ENCODE peak calls at places on chromosomes 6 and 20, in six cellular contexts. U is upper lobe of right lung, Y is astrocyte of the cerebellum, W is psoas muscle, A is left ventricle myocardium inferior, J is hepatocyte. K is an unnamed sample.

GRCh38 chr6:38775870-38776269 is 60.8 kb downstream of the DNAH8 start:
- DNase-seq in Y (no peak), U (no peak), A (no peak), J (no peak), W (no peak), K (no peak)

GRCh38 chr20:37670426-37670825 is 23.4 kb upstream of the CTNNBL1 start:
- DNase-seq in Y (no peak), U (no peak), J (no peak), A (no peak), W (peak; percentile 55), K (no peak)

GRCh38 chr20:36335187-36335870 is 29.2 kb downstream of the DLGAP4 start:
- DNase-seq in Y (no peak), A (no peak), W (no peak), J (no peak), U (no peak), K (no peak)

GRCh38 chr6:39017481-39017880 is 31.1 kb upstream of the GLP1R start:
- DNase-seq in Y (no peak), U (no peak), W (no peak), J (no peak), A (no peak), K (no peak)

GRCh38 chr20:37986873-37987601 is 46.2 kb downstream of the TTI1 start:
- DNase-seq in U (peak; percentile 84), J (peak; percentile 66), Y (no peak), W (peak; percentile 80), A (peak; percentile 81), K (peak; percentile 72)

GRCh38 chr6:146892613-146893401 is 294.0 kb downstream of the ADGB start:
- DNase-seq in A (no peak), J (no peak), U (no peak), Y (peak; percentile 85), W (no peak), K (no peak)

GRCh38 chr20:4161447-4162251 is 146.3 kb upstream of the RNF24 start:
- DNase-seq in U (peak; percentile 66), W (no peak), Y (no peak), J (no peak), A (no peak), K (no peak)

GRCh38 chr6:111784423-111784822 is 88.8 kb downstream of the FYN start:
- DNase-seq in W (no peak), A (no peak), Y (no peak), U (no peak), J (no peak), K (no peak)

GRCh38 chr6:33978593-33979150 is 167.2 kb downstream of the GRM4 start:
- DNase-seq in Y (no peak), U (no peak), W (no peak), A (no peak), J (no peak), K (no peak)

GRCh38 chr6:89984926-89985743 is 90.9 kb downstream of the GJA10 start:
- DNase-seq in W (peak; percentile 64), Y (peak; percentile 51), A (peak; percentile 89), U (peak; percentile 63), J (peak; percentile 28), K (peak; percentile 63)

GRCh38 chr6:158629376-158630221 is 14.9 kb downstream of the DYNLT1 start:
- DNase-seq in A (no peak), W (peak; percentile 39), J (no peak), Y (no peak), U (peak; percentile 63), K (peak; percentile 56)

GRCh38 chr20:47358672-47359532 is 2.4 kb upstream of the ZMYND8 start:
- DNase-seq in W (peak; percentile 63), Y (no peak), J (peak; percentile 92), A (peak; percentile 64), U (peak; percentile 82), K (peak; percentile 91)

GRCh38 chr6:121896363-121896762 is 460.9 kb downstream of the GJA1 start:
- DNase-seq in Y (no peak), A (no peak), J (no peak), U (no peak), W (no peak), K (no peak)

GRCh38 chr6:1039191-1039590 is 272.7 kb upstream of the FOXQ1 start:
- DNase-seq in Y (no peak), W (no peak), A (no peak), J (no peak), U (no peak), K (peak; percentile 42)

GRCh38 chr6:161613711-161614110 is 339.9 kb upstream of the AGPAT4 start:
- DNase-seq in A (no peak), W (no peak), Y (no peak), U (no peak), J (no peak), K (no peak)

GRCh38 chr6:31622678-31623077 is 2.2 kb downstream of the PRRC2A start:
- DNase-seq in U (peak; percentile 73), W (no peak), Y (no peak), J (no peak), A (no peak), K (no peak)

GRCh38 chr6:2738373-2738979 is 12.2 kb downstream of the MYLK4 start:
- DNase-seq in W (no peak), U (no peak), A (no peak), J (peak; percentile 66), Y (peak; percentile 34), K (no peak)

GRCh38 chr20:47708140-47708807 is 77.0 kb downstream of the SULF2 start:
- DNase-seq in Y (no peak), J (no peak), U (no peak), W (no peak), A (no peak), K (no peak)

GRCh38 chr6:39452306-39452705 is 129.8 kb upstream of the KCNK16 start:
- DNase-seq in A (no peak), U (no peak), W (no peak), Y (peak; percentile 37), J (no peak), K (no peak)

GRCh38 chr20:12989586-12989985 is 19.2 kb upstream of the SPTLC3 start:
- DNase-seq in Y (no peak), J (no peak), U (no peak), W (no peak), A (no peak), K (no peak)

GRCh38 chr20:19785173-19785799 is 27.2 kb downstream of the RIN2 start:
- DNase-seq in J (no peak), A (no peak), U (no peak), Y (no peak), W (no peak), K (no peak)

GRCh38 chr6:111470991-111471390 is 12.0 kb downstream of the REV3L start:
- DNase-seq in W (no peak), Y (no peak), U (no peak), A (no peak), J (no peak), K (no peak)

GRCh38 chr6:40966860-40967259 is 72.2 kb downstream of the UNC5CL start:
- DNase-seq in Y (no peak), W (no peak), U (no peak), A (no peak), J (no peak), K (no peak)

GRCh38 chr6:80388515-80388914 is 282.0 kb downstream of the BCKDHB start:
- DNase-seq in Y (no peak), A (no peak), U (no peak), W (no peak), J (no peak), K (no peak)

GRCh38 chr20:3071266-3071609 is 182 bp upstream of the OXT start:
- DNase-seq in Y (no peak), W (no peak), J (no peak), U (no peak), A (no peak), K (no peak)
- H3K4me3 ChIP-seq in Y (no peak overlapping the region), W (peak overlapping the region; percentile 62), J (no peak overlapping the region), U (peak overlapping the region; percentile 45), A (peak overlapping the region; percentile 72), K (peak overlapping the region; percentile 59)

GRCh38 chr6:37702314-37702713 is 4.6 kb upstream of the MDGA1 start:
- DNase-seq in Y (no peak), W (no peak), J (no peak), U (no peak), A (no peak), K (no peak)
- TF ChIP-seq CTCF in Y (no peak), W (no peak), J (no peak), U (no peak), A (no peak), K (no peak)

GRCh38 chr6:167703347-167703746 is 123.4 kb upstream of the AFDN start:
- DNase-seq in A (no peak), U (peak; percentile 37), W (no peak), J (no peak), Y (no peak), K (no peak)
- H3K4me3 ChIP-seq in A (no peak overlapping the region), U (no peak overlapping the region), W (no peak overlapping the region), J (no peak overlapping the region), Y (no peak overlapping the region), K (no peak overlapping the region)

GRCh38 chr20:32527447-32528055 is 57.6 kb downstream of the NOL4L start:
- DNase-seq in J (no peak), W (no peak), Y (no peak), A (no peak), U (no peak), K (no peak)
- TF ChIP-seq CTCF in J (no peak), W (no peak), Y (no peak), A (no peak), U (no peak), K (no peak)

DNA sequence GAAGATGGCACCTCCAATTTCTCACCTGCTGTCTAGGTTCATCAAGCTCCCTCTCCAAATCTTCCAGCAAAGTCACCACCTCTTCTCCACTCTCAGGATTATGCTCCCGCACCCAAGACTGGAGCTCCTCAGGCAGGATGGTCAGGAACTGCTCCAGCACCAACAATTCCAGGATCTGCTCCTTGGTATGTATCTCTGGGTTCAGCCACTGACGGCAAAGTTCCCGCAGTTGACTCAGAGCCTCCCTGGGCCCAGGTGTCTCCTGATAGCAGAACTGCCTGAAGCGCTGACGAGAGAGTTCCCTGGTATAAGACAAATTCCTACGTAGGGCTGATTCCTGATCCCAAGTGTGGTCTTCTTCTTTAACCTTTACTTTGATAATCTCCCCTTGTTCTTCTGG is 60.6 kb downstream of the GPX5 start:
- DNase-seq in Y (no peak), U (no peak), A (no peak), J (peak; percentile 60), W (no peak), K (no peak)
- H3K4me3 ChIP-seq in Y (peak overlapping the region; percentile 63), U (peak overlapping the region; percentile 57), A (peak overlapping the region; percentile 74), J (peak overlapping the region; percentile 66), W (no peak overlapping the region), K (peak overlapping the region; percentile 57)

DNA sequence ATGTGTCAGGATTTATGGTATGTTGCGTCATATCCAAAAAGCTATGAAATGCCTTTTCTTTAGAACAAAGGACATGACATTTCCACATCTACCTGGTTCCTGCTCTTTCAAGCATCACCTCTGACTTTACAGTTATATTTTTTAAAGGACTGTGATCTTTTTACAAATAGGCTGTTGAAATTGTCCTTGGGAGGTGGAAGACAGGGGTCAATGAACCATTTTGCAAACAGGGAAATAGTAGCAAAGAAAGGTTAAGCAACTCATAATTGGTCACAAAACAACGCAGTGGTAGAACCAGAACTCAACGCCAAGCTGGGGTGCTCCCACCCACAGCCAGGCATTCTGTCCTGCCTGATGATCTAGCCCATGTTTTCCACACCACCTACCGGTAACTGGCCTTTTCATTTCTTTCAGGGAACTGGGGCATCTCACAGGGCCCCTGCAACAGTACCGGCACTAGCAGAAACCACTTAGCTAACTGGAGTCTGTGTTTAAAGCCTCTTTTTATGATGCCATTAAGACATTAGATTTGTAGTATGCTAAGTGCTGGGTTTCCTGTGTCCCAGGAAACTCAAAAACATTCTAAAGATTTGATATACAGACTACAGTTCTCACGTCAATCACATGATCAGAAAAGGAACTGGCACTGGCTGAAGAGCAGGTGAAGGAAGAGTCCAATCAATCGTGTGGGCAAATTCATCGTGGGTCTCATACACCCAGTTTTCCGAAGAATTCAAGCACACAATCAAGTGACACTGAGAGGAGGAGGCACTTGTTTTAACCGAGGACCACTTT is 13.9 kb downstream of the ZNF217 start:
- DNase-seq in W (peak; percentile 37), J (peak; percentile 42), U (no peak), Y (no peak), A (no peak), K (peak; percentile 71)
- TF ChIP-seq CTCF in W (no peak), J (no peak), U (no peak), Y (no peak), A (no peak), K (no peak)